ENCODE peak calls at places on chromosome 12, in seven cellular contexts. One of them, this sample, is unnamed.

GRCh38 chr12:49304161-49304560 is 9.2 kb downstream of the PRPH start:
- DNase-seq in left ventricle myocardium inferior: no peak
- DNase-seq in breast epithelium: no peak
- DNase-seq in EL: peak
- DNase-seq in stimulated activated CD8-positive, alpha-beta memory T cell treated with anti-CD3 and anti-CD28 coated beads, Interleukin-4, amount 100 ng/mL, for 1 hour: no peak
- DNase-seq in thoracic aorta: no peak
- DNase-seq in LHCN-M2: peak
- DNase-seq in this sample: no peak

GRCh38 chr12:39357046-39357445 is 85.9 kb downstream of the KIF21A start:
- DNase-seq in stimulated activated CD8-positive, alpha-beta memory T cell treated with anti-CD3 and anti-CD28 coated beads, Interleukin-4, amount 100 ng/mL, for 1 hour: no peak
- DNase-seq in LHCN-M2: no peak
- DNase-seq in breast epithelium: no peak
- DNase-seq in thoracic aorta: no peak
- DNase-seq in EL: no peak
- DNase-seq in left ventricle myocardium inferior: no peak
- DNase-seq in this sample: no peak

GRCh38 chr12:57105011-57105753 is 6.0 kb downstream of the STAT6 start:
- DNase-seq in thoracic aorta: no peak
- DNase-seq in stimulated activated CD8-positive, alpha-beta memory T cell treated with anti-CD3 and anti-CD28 coated beads, Interleukin-4, amount 100 ng/mL, for 1 hour: no peak
- DNase-seq in LHCN-M2: no peak
- DNase-seq in EL: no peak
- DNase-seq in breast epithelium: no peak
- DNase-seq in left ventricle myocardium inferior: no peak
- DNase-seq in this sample: no peak

GRCh38 chr12:116303076-116303465 is 25.6 kb upstream of the MED13L start:
- DNase-seq in stimulated activated CD8-positive, alpha-beta memory T cell treated with anti-CD3 and anti-CD28 coated beads, Interleukin-4, amount 100 ng/mL, for 1 hour: no peak
- DNase-seq in thoracic aorta: no peak
- DNase-seq in EL: no peak
- DNase-seq in LHCN-M2: no peak
- DNase-seq in left ventricle myocardium inferior: no peak
- DNase-seq in breast epithelium: no peak
- DNase-seq in this sample: no peak

GRCh38 chr12:25549120-25549519 is 4.0 kb downstream of the LMNTD1 start:
- DNase-seq in breast epithelium: no peak
- DNase-seq in stimulated activated CD8-positive, alpha-beta memory T cell treated with anti-CD3 and anti-CD28 coated beads, Interleukin-4, amount 100 ng/mL, for 1 hour: no peak
- DNase-seq in left ventricle myocardium inferior: no peak
- DNase-seq in LHCN-M2: no peak
- DNase-seq in EL: no peak
- DNase-seq in thoracic aorta: no peak
- DNase-seq in this sample: no peak

GRCh38 chr12:129298921-129299320 is 445.6 kb downstream of the GLT1D1 start:
- DNase-seq in left ventricle myocardium inferior: no peak
- DNase-seq in thoracic aorta: no peak
- DNase-seq in stimulated activated CD8-positive, alpha-beta memory T cell treated with anti-CD3 and anti-CD28 coated beads, Interleukin-4, amount 100 ng/mL, for 1 hour: no peak
- DNase-seq in EL: no peak
- DNase-seq in breast epithelium: no peak
- DNase-seq in LHCN-M2: no peak
- DNase-seq in this sample: no peak

GRCh38 chr12:29778531-29778930 is 5.2 kb downstream of the TMTC1 start:
- DNase-seq in LHCN-M2: no peak
- DNase-seq in stimulated activated CD8-positive, alpha-beta memory T cell treated with anti-CD3 and anti-CD28 coated beads, Interleukin-4, amount 100 ng/mL, for 1 hour: no peak
- DNase-seq in breast epithelium: no peak
- DNase-seq in thoracic aorta: no peak
- DNase-seq in EL: no peak
- DNase-seq in left ventricle myocardium inferior: no peak
- DNase-seq in this sample: no peak

GRCh38 chr12:100528471-100529139 is 44.9 kb upstream of the GAS2L3 start:
- DNase-seq in thoracic aorta: no peak
- DNase-seq in breast epithelium: no peak
- DNase-seq in stimulated activated CD8-positive, alpha-beta memory T cell treated with anti-CD3 and anti-CD28 coated beads, Interleukin-4, amount 100 ng/mL, for 1 hour: no peak
- DNase-seq in EL: no peak
- DNase-seq in left ventricle myocardium inferior: no peak
- DNase-seq in LHCN-M2: no peak
- DNase-seq in this sample: no peak

GRCh38 chr12:54383041-54383609 is 1.4 kb downstream of the ZNF385A start:
- DNase-seq in breast epithelium: no peak
- DNase-seq in thoracic aorta: no peak
- DNase-seq in EL: peak
- DNase-seq in left ventricle myocardium inferior: no peak
- DNase-seq in LHCN-M2: peak
- DNase-seq in stimulated activated CD8-positive, alpha-beta memory T cell treated with anti-CD3 and anti-CD28 coated beads, Interleukin-4, amount 100 ng/mL, for 1 hour: no peak
- DNase-seq in this sample: no peak

GRCh38 chr12:10721654-10722501 is 1.2 kb downstream of the YBX3 start:
- DNase-seq in LHCN-M2: peak
- DNase-seq in left ventricle myocardium inferior: peak
- DNase-seq in thoracic aorta: peak
- DNase-seq in breast epithelium: peak
- DNase-seq in EL: peak
- DNase-seq in stimulated activated CD8-positive, alpha-beta memory T cell treated with anti-CD3 and anti-CD28 coated beads, Interleukin-4, amount 100 ng/mL, for 1 hour: peak
- DNase-seq in this sample: peak

GRCh38 chr12:101230547-101230946 is 20.5 kb upstream of the SLC5A8 start:
- DNase-seq in EL: peak
- DNase-seq in breast epithelium: no peak
- DNase-seq in left ventricle myocardium inferior: no peak
- DNase-seq in stimulated activated CD8-positive, alpha-beta memory T cell treated with anti-CD3 and anti-CD28 coated beads, Interleukin-4, amount 100 ng/mL, for 1 hour: no peak
- DNase-seq in thoracic aorta: no peak
- DNase-seq in LHCN-M2: peak
- DNase-seq in this sample: no peak

GRCh38 chr12:74660442-74660841 is 122.8 kb downstream of the ATXN7L3B start:
- DNase-seq in EL: no peak
- DNase-seq in thoracic aorta: no peak
- DNase-seq in breast epithelium: no peak
- DNase-seq in left ventricle myocardium inferior: no peak
- DNase-seq in stimulated activated CD8-positive, alpha-beta memory T cell treated with anti-CD3 and anti-CD28 coated beads, Interleukin-4, amount 100 ng/mL, for 1 hour: no peak
- DNase-seq in LHCN-M2: no peak
- DNase-seq in this sample: no peak

GRCh38 chr12:19706936-19707335 is 267.6 kb downstream of the AEBP2 start:
- DNase-seq in breast epithelium: no peak
- DNase-seq in left ventricle myocardium inferior: no peak
- DNase-seq in LHCN-M2: no peak
- DNase-seq in stimulated activated CD8-positive, alpha-beta memory T cell treated with anti-CD3 and anti-CD28 coated beads, Interleukin-4, amount 100 ng/mL, for 1 hour: no peak
- DNase-seq in EL: peak
- DNase-seq in thoracic aorta: no peak
- DNase-seq in this sample: no peak

GRCh38 chr12:48542300-48542928 is 17.0 kb downstream of the OR8S1 start:
- DNase-seq in thoracic aorta: no peak
- DNase-seq in LHCN-M2: peak
- DNase-seq in breast epithelium: no peak
- DNase-seq in EL: peak
- DNase-seq in stimulated activated CD8-positive, alpha-beta memory T cell treated with anti-CD3 and anti-CD28 coated beads, Interleukin-4, amount 100 ng/mL, for 1 hour: no peak
- DNase-seq in left ventricle myocardium inferior: no peak
- DNase-seq in this sample: peak

GRCh38 chr12:75554556-75554880 is 43.1 kb upstream of the KRR1 start:
- DNase-seq in LHCN-M2: no peak
- DNase-seq in breast epithelium: no peak
- DNase-seq in stimulated activated CD8-positive, alpha-beta memory T cell treated with anti-CD3 and anti-CD28 coated beads, Interleukin-4, amount 100 ng/mL, for 1 hour: no peak
- DNase-seq in thoracic aorta: no peak
- DNase-seq in EL: no peak
- DNase-seq in left ventricle myocardium inferior: no peak
- DNase-seq in this sample: no peak

GRCh38 chr12:64718649-64719048 is 40.6 kb downstream of the GNS start:
- DNase-seq in breast epithelium: no peak
- DNase-seq in thoracic aorta: no peak
- DNase-seq in stimulated activated CD8-positive, alpha-beta memory T cell treated with anti-CD3 and anti-CD28 coated beads, Interleukin-4, amount 100 ng/mL, for 1 hour: no peak
- DNase-seq in EL: no peak
- DNase-seq in left ventricle myocardium inferior: no peak
- DNase-seq in LHCN-M2: no peak
- DNase-seq in this sample: no peak

GRCh38 chr12:60501124-60501729 is 905.4 kb downstream of the SLC16A7 start:
- DNase-seq in LHCN-M2: peak
- DNase-seq in breast epithelium: no peak
- DNase-seq in left ventricle myocardium inferior: no peak
- DNase-seq in thoracic aorta: no peak
- DNase-seq in EL: peak
- DNase-seq in stimulated activated CD8-positive, alpha-beta memory T cell treated with anti-CD3 and anti-CD28 coated beads, Interleukin-4, amount 100 ng/mL, for 1 hour: no peak
- DNase-seq in this sample: no peak

GRCh38 chr12:29026419-29026818 is 122.7 kb upstream of the FAR2 start:
- DNase-seq in LHCN-M2: peak
- DNase-seq in EL: no peak
- DNase-seq in breast epithelium: no peak
- DNase-seq in left ventricle myocardium inferior: no peak
- DNase-seq in thoracic aorta: no peak
- DNase-seq in stimulated activated CD8-positive, alpha-beta memory T cell treated with anti-CD3 and anti-CD28 coated beads, Interleukin-4, amount 100 ng/mL, for 1 hour: no peak
- DNase-seq in this sample: no peak

GRCh38 chr12:118494776-118495175 is 118.4 kb downstream of the SUDS3 start:
- DNase-seq in thoracic aorta: no peak
- DNase-seq in EL: peak
- DNase-seq in left ventricle myocardium inferior: no peak
- DNase-seq in stimulated activated CD8-positive, alpha-beta memory T cell treated with anti-CD3 and anti-CD28 coated beads, Interleukin-4, amount 100 ng/mL, for 1 hour: no peak
- DNase-seq in LHCN-M2: no peak
- DNase-seq in breast epithelium: no peak
- DNase-seq in this sample: no peak

GRCh38 chr12:3241621-3242020 is 164.4 kb downstream of the TSPAN9 start:
- DNase-seq in LHCN-M2: no peak
- DNase-seq in breast epithelium: no peak
- DNase-seq in thoracic aorta: no peak
- DNase-seq in EL: no peak
- DNase-seq in left ventricle myocardium inferior: peak
- DNase-seq in stimulated activated CD8-positive, alpha-beta memory T cell treated with anti-CD3 and anti-CD28 coated beads, Interleukin-4, amount 100 ng/mL, for 1 hour: no peak
- DNase-seq in this sample: no peak

GRCh38 chr12:55762646-55763045 is 19.7 kb downstream of the GDF11 start:
- DNase-seq in EL: no peak
- DNase-seq in breast epithelium: no peak
- DNase-seq in stimulated activated CD8-positive, alpha-beta memory T cell treated with anti-CD3 and anti-CD28 coated beads, Interleukin-4, amount 100 ng/mL, for 1 hour: no peak
- DNase-seq in left ventricle myocardium inferior: no peak
- DNase-seq in thoracic aorta: no peak
- DNase-seq in LHCN-M2: no peak
- DNase-seq in this sample: no peak

GRCh38 chr12:30797689-30798088 is 42.9 kb upstream of the CAPRIN2 start:
- DNase-seq in EL: no peak
- DNase-seq in stimulated activated CD8-positive, alpha-beta memory T cell treated with anti-CD3 and anti-CD28 coated beads, Interleukin-4, amount 100 ng/mL, for 1 hour: no peak
- DNase-seq in thoracic aorta: no peak
- DNase-seq in LHCN-M2: no peak
- DNase-seq in left ventricle myocardium inferior: no peak
- DNase-seq in breast epithelium: no peak
- DNase-seq in this sample: no peak

GRCh38 chr12:84718901-84719300 is 193.7 kb downstream of the SLC6A15 start:
- DNase-seq in breast epithelium: no peak
- DNase-seq in EL: no peak
- DNase-seq in stimulated activated CD8-positive, alpha-beta memory T cell treated with anti-CD3 and anti-CD28 coated beads, Interleukin-4, amount 100 ng/mL, for 1 hour: no peak
- DNase-seq in LHCN-M2: no peak
- DNase-seq in thoracic aorta: no peak
- DNase-seq in left ventricle myocardium inferior: no peak
- DNase-seq in this sample: no peak

GRCh38 chr12:4134434-4134762 is 139.2 kb upstream of the CCND2 start:
- DNase-seq in thoracic aorta: no peak
- DNase-seq in EL: no peak
- DNase-seq in breast epithelium: no peak
- DNase-seq in stimulated activated CD8-positive, alpha-beta memory T cell treated with anti-CD3 and anti-CD28 coated beads, Interleukin-4, amount 100 ng/mL, for 1 hour: no peak
- DNase-seq in left ventricle myocardium inferior: no peak
- DNase-seq in LHCN-M2: peak
- DNase-seq in this sample: no peak

GRCh38 chr12:67634167-67634793 is 14.3 kb upstream of the DYRK2 start:
- DNase-seq in LHCN-M2: no peak
- DNase-seq in stimulated activated CD8-positive, alpha-beta memory T cell treated with anti-CD3 and anti-CD28 coated beads, Interleukin-4, amount 100 ng/mL, for 1 hour: no peak
- DNase-seq in breast epithelium: no peak
- DNase-seq in EL: no peak
- DNase-seq in thoracic aorta: no peak
- DNase-seq in left ventricle myocardium inferior: no peak
- DNase-seq in this sample: no peak

GRCh38 chr12:7645395-7646177 is 20.1 kb downstream of the APOBEC1 start:
- DNase-seq in stimulated activated CD8-positive, alpha-beta memory T cell treated with anti-CD3 and anti-CD28 coated beads, Interleukin-4, amount 100 ng/mL, for 1 hour: no peak
- DNase-seq in left ventricle myocardium inferior: no peak
- DNase-seq in thoracic aorta: no peak
- DNase-seq in LHCN-M2: peak
- DNase-seq in breast epithelium: no peak
- DNase-seq in EL: peak
- DNase-seq in this sample: peak

GRCh38 chr12:94938583-94938982 is 64.9 kb downstream of the NDUFA12 start:
- DNase-seq in thoracic aorta: no peak
- DNase-seq in EL: no peak
- DNase-seq in stimulated activated CD8-positive, alpha-beta memory T cell treated with anti-CD3 and anti-CD28 coated beads, Interleukin-4, amount 100 ng/mL, for 1 hour: no peak
- DNase-seq in left ventricle myocardium inferior: no peak
- DNase-seq in breast epithelium: no peak
- DNase-seq in LHCN-M2: no peak
- DNase-seq in this sample: no peak

GRCh38 chr12:92509156-92509758 is 193.5 kb upstream of the PLEKHG7 start:
- DNase-seq in stimulated activated CD8-positive, alpha-beta memory T cell treated with anti-CD3 and anti-CD28 coated beads, Interleukin-4, amount 100 ng/mL, for 1 hour: no peak
- DNase-seq in thoracic aorta: no peak
- DNase-seq in LHCN-M2: no peak
- DNase-seq in EL: no peak
- DNase-seq in breast epithelium: no peak
- DNase-seq in left ventricle myocardium inferior: no peak
- DNase-seq in this sample: no peak

GRCh38 chr12:12872139-12872933 is 19.0 kb upstream of the GPRC5A start:
- DNase-seq in left ventricle myocardium inferior: no peak
- DNase-seq in breast epithelium: no peak
- DNase-seq in thoracic aorta: no peak
- DNase-seq in EL: peak
- DNase-seq in stimulated activated CD8-positive, alpha-beta memory T cell treated with anti-CD3 and anti-CD28 coated beads, Interleukin-4, amount 100 ng/mL, for 1 hour: no peak
- DNase-seq in LHCN-M2: peak
- DNase-seq in this sample: no peak

GRCh38 chr12:1053690-1054089 is 62.7 kb downstream of the ERC1 start:
- DNase-seq in breast epithelium: no peak
- DNase-seq in thoracic aorta: no peak
- DNase-seq in left ventricle myocardium inferior: no peak
- DNase-seq in EL: no peak
- DNase-seq in LHCN-M2: no peak
- DNase-seq in stimulated activated CD8-positive, alpha-beta memory T cell treated with anti-CD3 and anti-CD28 coated beads, Interleukin-4, amount 100 ng/mL, for 1 hour: no peak
- DNase-seq in this sample: no peak

GRCh38 chr12:7395950-7396349 is 48.0 kb downstream of the CD163L1 start:
- DNase-seq in thoracic aorta: no peak
- DNase-seq in stimulated activated CD8-positive, alpha-beta memory T cell treated with anti-CD3 and anti-CD28 coated beads, Interleukin-4, amount 100 ng/mL, for 1 hour: no peak
- DNase-seq in left ventricle myocardium inferior: no peak
- DNase-seq in breast epithelium: no peak
- DNase-seq in EL: peak
- DNase-seq in LHCN-M2: peak
- DNase-seq in this sample: no peak